ENCODE peak calls at places on chromosomes 2 and 18, in ten cellular contexts. One of them, this sample, is unnamed.

GRCh38 chr18:12433829-12434540 is 26.3 kb downstream of the PRELID3A start:
- DNase-seq in MM.1S: no peak
- DNase-seq in GM23248: no peak
- DNase-seq in mesendoderm: no peak
- DNase-seq in NT2/D1: no peak
- DNase-seq in astrocyte: no peak
- DNase-seq in Karpas-422: no peak
- DNase-seq in colonic mucosa: no peak
- DNase-seq in HCT116: no peak
- DNase-seq in HepG2: no peak
- DNase-seq in this sample: no peak

GRCh38 chr2:95300391-95300938 is 3.3 kb downstream of the KCNIP3 start:
- DNase-seq in astrocyte: no peak
- DNase-seq in colonic mucosa: peak; percentile 55
- DNase-seq in Karpas-422: no peak
- DNase-seq in MM.1S: no peak
- DNase-seq in mesendoderm: no peak
- DNase-seq in HepG2: no peak
- DNase-seq in GM23248: no peak
- DNase-seq in HCT116: no peak
- DNase-seq in NT2/D1: no peak
- DNase-seq in this sample: peak; percentile 59

GRCh38 chr2:231245253-231246094 is 47.0 kb downstream of the ARMC9 start:
- DNase-seq in mesendoderm: peak; percentile 13
- DNase-seq in colonic mucosa: peak; percentile 50
- DNase-seq in HepG2: no peak
- DNase-seq in GM23248: no peak
- DNase-seq in HCT116: no peak
- DNase-seq in astrocyte: no peak
- DNase-seq in Karpas-422: peak; percentile 59
- DNase-seq in NT2/D1: no peak
- DNase-seq in MM.1S: no peak
- DNase-seq in this sample: no peak

GRCh38 chr18:57743008-57743407 is 60.1 kb downstream of the ATP8B1 start:
- DNase-seq in colonic mucosa: peak; percentile 17
- DNase-seq in HepG2: no peak
- DNase-seq in NT2/D1: no peak
- DNase-seq in MM.1S: no peak
- DNase-seq in mesendoderm: no peak
- DNase-seq in Karpas-422: no peak
- DNase-seq in astrocyte: peak; percentile 93
- DNase-seq in GM23248: peak; percentile 93
- DNase-seq in HCT116: no peak
- DNase-seq in this sample: no peak

GRCh38 chr2:212441821-212442220 is 96.8 kb downstream of the ERBB4 start:
- DNase-seq in HepG2: no peak
- DNase-seq in mesendoderm: no peak
- DNase-seq in Karpas-422: no peak
- DNase-seq in astrocyte: no peak
- DNase-seq in MM.1S: no peak
- DNase-seq in HCT116: no peak
- DNase-seq in GM23248: no peak
- DNase-seq in colonic mucosa: no peak
- DNase-seq in NT2/D1: no peak
- DNase-seq in this sample: no peak

GRCh38 chr2:14297340-14297739 is 335.2 kb upstream of the LRATD1 start:
- DNase-seq in NT2/D1: no peak
- DNase-seq in Karpas-422: no peak
- DNase-seq in HCT116: no peak
- DNase-seq in GM23248: no peak
- DNase-seq in colonic mucosa: no peak
- DNase-seq in astrocyte: no peak
- DNase-seq in mesendoderm: no peak
- DNase-seq in MM.1S: no peak
- DNase-seq in HepG2: no peak
- DNase-seq in this sample: no peak

GRCh38 chr2:38466849-38467767 is 90.0 kb upstream of the ATL2 start:
- DNase-seq in HepG2: no peak
- DNase-seq in colonic mucosa: no peak
- DNase-seq in astrocyte: peak; percentile 3
- DNase-seq in HCT116: no peak
- DNase-seq in mesendoderm: no peak
- DNase-seq in NT2/D1: no peak
- DNase-seq in GM23248: no peak
- DNase-seq in MM.1S: no peak
- DNase-seq in Karpas-422: no peak
- DNase-seq in this sample: no peak

GRCh38 chr2:222383255-222383654 is 41.1 kb upstream of the SGPP2 start:
- DNase-seq in mesendoderm: no peak
- DNase-seq in GM23248: no peak
- DNase-seq in Karpas-422: no peak
- DNase-seq in NT2/D1: no peak
- DNase-seq in HepG2: no peak
- DNase-seq in HCT116: no peak
- DNase-seq in MM.1S: no peak
- DNase-seq in colonic mucosa: no peak
- DNase-seq in astrocyte: no peak
- DNase-seq in this sample: no peak

GRCh38 chr2:20645761-20646160 is 5.1 kb downstream of the HS1BP3 start:
- DNase-seq in HepG2: no peak
- DNase-seq in astrocyte: no peak
- DNase-seq in colonic mucosa: no peak
- DNase-seq in MM.1S: no peak
- DNase-seq in GM23248: no peak
- DNase-seq in HCT116: no peak
- DNase-seq in mesendoderm: no peak
- DNase-seq in Karpas-422: no peak
- DNase-seq in NT2/D1: no peak
- DNase-seq in this sample: no peak

DNA sequence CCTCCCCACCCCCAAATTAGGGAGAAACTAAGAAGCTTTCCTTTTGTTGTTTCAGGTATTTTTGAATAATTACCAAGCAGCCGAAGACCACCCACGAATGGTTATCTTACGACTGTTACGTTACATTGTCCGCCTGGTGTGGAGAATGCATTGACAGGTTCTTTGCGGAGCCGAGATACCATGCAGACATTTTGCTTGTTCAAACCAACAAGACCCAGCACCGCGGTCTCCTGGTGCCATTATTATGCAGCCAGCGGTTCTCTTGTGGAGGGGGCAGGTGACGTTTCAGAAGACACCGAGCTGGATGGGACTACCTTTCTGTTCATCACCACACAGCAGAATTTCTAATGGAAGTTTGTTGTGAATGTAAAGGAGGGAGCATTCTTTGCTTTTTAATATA is 43.4 kb downstream of the BCL2L11 start:
- DNase-seq in colonic mucosa: no peak
- DNase-seq in HepG2: no peak
- DNase-seq in GM23248: no peak
- DNase-seq in astrocyte: no peak
- DNase-seq in Karpas-422: no peak
- DNase-seq in NT2/D1: peak; percentile 20
- DNase-seq in mesendoderm: peak; percentile 57
- DNase-seq in HCT116: no peak
- DNase-seq in MM.1S: no peak
- DNase-seq in this sample: peak; percentile 48
- H3K4me1 ChIP-seq in colonic mucosa: no peaks in the 10 kb centered on the region
- H3K4me1 ChIP-seq in HepG2: peaks cover 12% of the 10 kb centered on the region
- H3K4me1 ChIP-seq in GM23248: peaks cover 31% of the 10 kb centered on the region
- H3K4me1 ChIP-seq in astrocyte: peaks cover 51% of the 10 kb centered on the region
- H3K4me1 ChIP-seq in Karpas-422: peaks cover 98% of the 10 kb centered on the region
- H3K4me1 ChIP-seq in NT2/D1: peaks cover 4% of the 10 kb centered on the region
- H3K4me1 ChIP-seq in mesendoderm: peaks cover 5% of the 10 kb centered on the region
- H3K4me1 ChIP-seq in HCT116: peaks cover 33% of the 10 kb centered on the region
- H3K4me1 ChIP-seq in MM.1S: no peaks in the 10 kb centered on the region
- H3K4me1 ChIP-seq in this sample: peaks cover 18% of the 10 kb centered on the region

GRCh38 chr18:23689031-23689615 is at the start of gene LAMA3:
- DNase-seq in Karpas-422: no peak
- DNase-seq in colonic mucosa: peak; percentile 66
- DNase-seq in HCT116: no peak
- DNase-seq in MM.1S: peak; percentile 24
- DNase-seq in HepG2: no peak
- DNase-seq in mesendoderm: peak; percentile 37
- DNase-seq in NT2/D1: no peak
- DNase-seq in astrocyte: no peak
- DNase-seq in GM23248: peak; percentile 77
- DNase-seq in this sample: peak; percentile 80
- H3K9ac ChIP-seq in Karpas-422: no peak within 1 kb of the TSS
- H3K9ac ChIP-seq in colonic mucosa: peak within 1 kb of the TSS; percentile 26
- H3K9ac ChIP-seq in HCT116: peak within 1 kb of the TSS; percentile 56
- H3K9ac ChIP-seq in MM.1S: peak within 1 kb of the TSS; percentile 12
- H3K9ac ChIP-seq in HepG2: no peak within 1 kb of the TSS
- H3K9ac ChIP-seq in mesendoderm: peak within 1 kb of the TSS; percentile 54
- H3K9ac ChIP-seq in NT2/D1: peak within 1 kb of the TSS; percentile 64
- H3K9ac ChIP-seq in astrocyte: peak within 1 kb of the TSS; percentile 14
- H3K9ac ChIP-seq in GM23248: peak within 1 kb of the TSS; percentile 42
- H3K9ac ChIP-seq in this sample: no peak within 1 kb of the TSS

GRCh38 chr2:73979686-73980085 is 5.0 kb upstream of the TET3 start:
- DNase-seq in colonic mucosa: no peak
- DNase-seq in MM.1S: no peak
- DNase-seq in HCT116: no peak
- DNase-seq in HepG2: peak; percentile 35
- DNase-seq in mesendoderm: no peak
- DNase-seq in NT2/D1: no peak
- DNase-seq in astrocyte: peak; percentile 77
- DNase-seq in Karpas-422: no peak
- DNase-seq in GM23248: peak; percentile 95
- DNase-seq in this sample: no peak
- H3K4me3 ChIP-seq in colonic mucosa: no peak overlapping the region
- H3K4me3 ChIP-seq in MM.1S: no peak overlapping the region
- H3K4me3 ChIP-seq in HCT116: no peak overlapping the region
- H3K4me3 ChIP-seq in HepG2: no peak overlapping the region
- H3K4me3 ChIP-seq in mesendoderm: no peak overlapping the region
- H3K4me3 ChIP-seq in NT2/D1: no peak overlapping the region
- H3K4me3 ChIP-seq in astrocyte: no peak overlapping the region
- H3K4me3 ChIP-seq in Karpas-422: no peak overlapping the region
- H3K4me3 ChIP-seq in GM23248: no peak overlapping the region
- H3K4me3 ChIP-seq in this sample: no peak overlapping the region

GRCh38 chr2:7016884-7017283 is 99.7 kb downstream of the RNF144A start:
- DNase-seq in mesendoderm: no peak
- DNase-seq in HCT116: no peak
- DNase-seq in MM.1S: no peak
- DNase-seq in Karpas-422: no peak
- DNase-seq in GM23248: no peak
- DNase-seq in NT2/D1: no peak
- DNase-seq in colonic mucosa: no peak
- DNase-seq in HepG2: no peak
- DNase-seq in astrocyte: no peak
- DNase-seq in this sample: peak; percentile 20

GRCh38 chr2:7015007-7015950 is 98.1 kb downstream of the RNF144A start:
- DNase-seq in GM23248: peak; percentile 21
- DNase-seq in NT2/D1: no peak
- DNase-seq in mesendoderm: no peak
- DNase-seq in Karpas-422: no peak
- DNase-seq in HepG2: no peak
- DNase-seq in MM.1S: no peak
- DNase-seq in astrocyte: peak; percentile 48
- DNase-seq in colonic mucosa: no peak
- DNase-seq in HCT116: no peak
- DNase-seq in this sample: peak; percentile 15

GRCh38 chr2:7014201-7014640 is 97.0 kb downstream of the RNF144A start:
- DNase-seq in NT2/D1: no peak
- DNase-seq in GM23248: peak; percentile 60
- DNase-seq in MM.1S: no peak
- DNase-seq in Karpas-422: peak; percentile 67
- DNase-seq in astrocyte: peak; percentile 75
- DNase-seq in mesendoderm: peak; percentile 44
- DNase-seq in HepG2: peak; percentile 21
- DNase-seq in HCT116: peak; percentile 18
- DNase-seq in colonic mucosa: no peak
- DNase-seq in this sample: peak; percentile 70

GRCh38 chr2:7017621-7018260 is 100.5 kb downstream of the RNF144A start:
- DNase-seq in GM23248: no peak
- DNase-seq in HepG2: no peak
- DNase-seq in MM.1S: no peak
- DNase-seq in HCT116: no peak
- DNase-seq in astrocyte: no peak
- DNase-seq in colonic mucosa: no peak
- DNase-seq in Karpas-422: no peak
- DNase-seq in mesendoderm: no peak
- DNase-seq in NT2/D1: no peak
- DNase-seq in this sample: peak; percentile 40

GRCh38 chr2:7016120-7016519 is 98.9 kb downstream of the RNF144A start:
- DNase-seq in GM23248: no peak
- DNase-seq in HCT116: no peak
- DNase-seq in MM.1S: no peak
- DNase-seq in HepG2: no peak
- DNase-seq in NT2/D1: no peak
- DNase-seq in colonic mucosa: no peak
- DNase-seq in Karpas-422: no peak
- DNase-seq in mesendoderm: no peak
- DNase-seq in astrocyte: no peak
- DNase-seq in this sample: no peak
- H3K4me1 ChIP-seq in GM23248: peaks cover 40% of the 10 kb centered on the region
- H3K4me1 ChIP-seq in HCT116: no peaks in the 10 kb centered on the region
- H3K4me1 ChIP-seq in MM.1S: no peaks in the 10 kb centered on the region
- H3K4me1 ChIP-seq in HepG2: no peaks in the 10 kb centered on the region
- H3K4me1 ChIP-seq in NT2/D1: no peaks in the 10 kb centered on the region
- H3K4me1 ChIP-seq in colonic mucosa: no peaks in the 10 kb centered on the region
- H3K4me1 ChIP-seq in Karpas-422: no peaks in the 10 kb centered on the region
- H3K4me1 ChIP-seq in mesendoderm: no peaks in the 10 kb centered on the region
- H3K4me1 ChIP-seq in astrocyte: peaks cover 34% of the 10 kb centered on the region
- H3K4me1 ChIP-seq in this sample: no peaks in the 10 kb centered on the region